ENCODE peak calls at places on chromosome 19, in five cellular contexts. L is MM.1S; B is esophagus muscularis mucosa; V is Panc1; G is effector memory CD4-positive, alpha-beta T cell. P is an unnamed sample. For H3K36me3, the result is how much of the 10 kb centered on the place peaks cover.

GRCh38 chr19:46537136-46538097 is 41.8 kb upstream of the PNMA8B start:
- DNase-seq in L (peak), B (no peak), V (no peak), G (peak), P (no peak)

GRCh38 chr19:27794444-27795042 is 1418.4 kb downstream of the UQCRFS1 start:
- DNase-seq in L (peak), B (no peak), V (no peak), G (no peak), P (no peak)

GRCh38 chr19:2235396-2236284 is 489 bp downstream of the PLEKHJ1 start:
- DNase-seq in L (peak), B (no peak), V (no peak), G (no peak), P (no peak)

GRCh38 chr19:15623711-15624318 is 8.8 kb downstream of the CYP4F8 start:
- DNase-seq in L (peak), B (no peak), V (no peak), G (no peak), P (no peak)

GRCh38 chr19:52941941-52942370 is 18.7 kb upstream of the ZNF888 start:
- DNase-seq in L (peak), B (no peak), V (no peak), G (no peak), P (no peak)

GRCh38 chr19:869245-870177 is 10.0 kb downstream of the CFD start:
- DNase-seq in L (no peak), B (peak), V (no peak), G (no peak), P (no peak)

GRCh38 chr19:2289714-2290435 is 7.9 kb upstream of the PEAK3 start:
- DNase-seq in L (peak), B (no peak), V (no peak), G (no peak), P (no peak)

GRCh38 chr19:15022752-15023151 is 26.5 kb upstream of the CASP14 start:
- DNase-seq in L (no peak), B (no peak), V (no peak), G (no peak), P (no peak)

GRCh38 chr19:46347572-46347883 is 641 bp downstream of the PPP5C start:
- DNase-seq in L (no peak), B (no peak), V (no peak), G (no peak), P (no peak)

GRCh38 chr19:11339254-11340098 is at the start of gene RAB3D:
- DNase-seq in L (peak), B (peak), V (peak), G (peak), P (peak)

GRCh38 chr19:42225718-42226292 is 5.7 kb downstream of the ZNF526 start:
- DNase-seq in L (no peak), B (no peak), V (no peak), G (no peak), P (no peak)
- H3K36me3 ChIP-seq in L (under half), B (half or more), V (under half), G (under half), P (under half)

GRCh38 chr19:21751379-21751778 is 16.0 kb downstream of the ZNF100 start:
- DNase-seq in L (no peak), B (no peak), V (no peak), G (no peak), P (no peak)

GRCh38 chr19:21748088-21748487 is 19.3 kb downstream of the ZNF100 start:
- DNase-seq in L (no peak), B (no peak), V (no peak), G (no peak), P (no peak)

GRCh38 chr19:21749090-21749489 is 18.3 kb downstream of the ZNF100 start:
- DNase-seq in L (no peak), B (no peak), V (no peak), G (no peak), P (no peak)

DNA sequence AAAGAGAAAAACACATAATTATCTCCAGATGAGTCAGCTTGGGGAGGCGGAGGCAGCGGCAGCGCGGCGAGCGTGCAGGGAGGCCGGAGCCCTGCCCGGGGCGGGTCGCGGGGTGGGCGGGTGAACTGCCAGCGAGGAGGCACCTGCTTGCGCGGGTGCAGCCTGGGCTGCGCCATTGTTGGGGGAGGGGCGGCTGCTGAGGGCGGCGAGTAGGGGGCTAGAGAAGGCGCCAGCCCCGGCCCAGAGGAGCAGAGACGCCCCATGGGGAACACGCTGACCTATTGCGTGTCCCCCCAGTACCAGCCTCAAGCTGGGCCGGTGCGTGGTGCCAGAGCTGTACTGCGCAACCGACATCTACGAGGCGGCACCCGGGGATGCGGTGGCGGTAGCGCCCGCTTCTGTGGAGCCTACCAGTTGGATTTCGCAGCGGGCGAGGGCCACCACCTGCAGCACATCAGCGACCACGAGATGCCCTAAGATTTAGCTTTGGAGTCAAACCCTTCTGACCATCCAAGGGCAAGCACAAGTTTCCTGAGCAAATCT is 16.7 kb downstream of the ZNF100 start:
- DNase-seq in L (no peak), B (no peak), V (no peak), G (no peak), P (no peak)
- H3K36me3 ChIP-seq in L (under half), B (under half), V (under half), G (under half), P (under half)

DNA sequence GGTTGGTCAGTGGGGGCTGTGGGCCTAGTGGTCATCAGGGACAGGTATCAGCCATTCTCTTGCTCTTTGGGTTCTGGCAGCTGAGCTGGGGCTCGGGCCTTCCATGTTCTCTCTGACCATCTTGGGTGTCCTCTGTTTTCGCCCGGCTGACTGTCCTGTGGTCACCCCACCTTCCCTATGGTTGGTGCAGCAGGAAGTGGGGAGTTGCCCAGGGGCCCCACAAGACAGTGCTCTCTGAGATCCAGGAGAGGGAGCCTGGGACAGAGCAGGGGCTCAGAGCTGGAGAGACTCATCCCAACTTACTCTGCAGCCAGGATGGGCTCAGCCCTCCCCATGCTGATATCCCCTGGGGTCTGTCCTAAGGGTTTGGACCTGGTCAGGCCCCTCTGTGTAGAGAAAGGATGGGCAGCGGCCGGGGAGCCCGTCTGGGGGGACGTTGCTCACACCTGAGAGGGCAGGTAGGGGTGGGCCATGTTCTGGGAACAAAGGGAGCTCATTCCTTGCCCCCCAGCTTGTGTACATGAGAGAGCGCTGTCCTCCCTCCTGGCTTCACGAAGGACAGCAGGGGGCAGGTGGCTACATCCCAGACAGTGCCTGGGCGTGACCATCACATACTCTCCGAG is 937 bp upstream of the CEACAM8 start:
- DNase-seq in L (no peak), B (no peak), V (no peak), G (no peak), P (no peak)
- H3K36me3 ChIP-seq in L (under half), B (under half), V (under half), G (under half), P (under half)

DNA sequence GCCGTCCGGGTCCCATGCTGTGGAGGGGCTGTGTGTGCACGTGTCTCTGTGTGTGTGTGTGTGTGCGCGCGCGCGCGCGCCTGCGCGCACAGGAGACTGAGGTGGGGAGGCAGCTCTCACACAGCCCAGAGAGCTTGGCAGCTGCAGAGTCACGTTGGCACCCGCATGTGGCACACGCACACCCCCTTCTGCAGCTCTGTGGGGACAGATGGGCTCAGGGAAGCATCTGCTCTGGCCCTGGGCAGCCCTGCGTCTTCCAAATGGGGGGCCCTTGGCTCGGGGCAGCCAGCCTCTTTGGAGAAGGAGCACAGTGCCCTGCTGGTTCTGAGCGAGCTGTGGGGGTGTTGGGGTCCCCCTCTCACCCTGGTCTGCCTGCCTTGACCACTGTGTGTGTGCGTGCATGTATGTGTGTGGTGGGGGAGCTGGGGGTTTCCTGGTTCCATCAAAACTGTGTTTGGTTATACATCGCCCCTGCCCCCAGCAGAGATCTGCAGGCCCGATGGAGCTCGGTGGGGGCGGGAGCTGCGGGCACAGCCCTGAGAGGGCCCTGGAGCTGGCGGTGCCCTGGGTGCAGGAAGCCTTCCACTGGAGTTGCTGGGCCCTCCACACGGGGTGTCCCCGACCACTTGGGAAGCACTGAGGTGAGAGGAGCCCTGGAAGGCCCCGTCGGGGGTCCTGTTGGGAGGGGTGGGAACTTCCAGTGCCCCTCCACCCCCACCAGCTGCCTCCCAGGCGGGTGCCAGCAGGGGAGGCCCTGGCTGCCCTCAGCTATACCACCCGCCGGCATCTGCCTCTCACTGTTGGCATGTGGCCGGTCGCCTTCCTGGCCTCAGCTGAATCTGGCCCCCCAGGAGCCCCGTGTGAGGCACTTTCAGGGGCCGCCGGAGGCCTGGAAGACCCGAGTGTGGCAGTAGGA is 67.2 kb downstream of the KDM4B start:
- DNase-seq in L (no peak), B (no peak), V (no peak), G (no peak), P (no peak)
- H3K36me3 ChIP-seq in L (under half), B (half or more), V (under half), G (under half), P (under half)

DNA sequence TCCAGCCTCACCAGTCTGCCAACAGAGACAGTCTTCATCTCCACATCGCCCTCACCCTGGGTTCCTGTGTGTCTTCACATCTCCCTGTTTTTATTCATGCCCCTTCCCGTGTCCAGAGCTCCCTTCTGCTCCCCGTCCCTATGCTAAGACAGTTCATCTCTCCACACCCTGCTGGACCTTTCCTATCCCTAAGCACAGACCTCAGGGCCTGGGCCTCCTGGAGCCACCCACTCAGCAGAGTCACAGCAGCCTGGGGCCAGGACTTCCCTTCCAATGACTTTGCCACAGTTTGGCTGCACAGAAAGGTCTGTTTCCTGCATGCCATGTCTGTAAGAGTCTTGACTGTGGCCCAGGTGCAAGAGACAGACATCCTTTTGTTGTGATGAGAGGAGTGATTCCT is 470.8 kb downstream of the TSHZ3 start:
- DNase-seq in L (no peak), B (no peak), V (no peak), G (no peak), P (no peak)
- H3K36me3 ChIP-seq in L (under half), B (under half), V (under half), G (under half), P (under half)

P was measured in iPS DF 6.9.